ENCODE peak calls at places on chromosomes 12 and 14, in four cellular contexts. T is aorta, O is uterus, W is hepatocyte. C is an unnamed sample.

GRCh38 chr12:114450019-114450418 is 44.1 kb upstream of the TBX5 start:
- DNase-seq in T (no peak), O (no peak), W (no peak), C (no peak)

GRCh38 chr12:43315961-43316360 is 236.0 kb downstream of the ADAMTS20 start:
- DNase-seq in T (no peak), O (no peak), W (no peak), C (no peak)

GRCh38 chr12:2149091-2149490 is 96.3 kb downstream of the CACNA1C start:
- DNase-seq in T (no peak), O (no peak), W (no peak), C (no peak)

GRCh38 chr14:101109347-101109638 is 205.8 kb upstream of the RTL1 start:
- DNase-seq in T (peak; percentile 61), O (no peak), W (no peak), C (no peak)

GRCh38 chr12:129615001-129615400 is 288.8 kb downstream of the TMEM132D start:
- DNase-seq in T (no peak), O (no peak), W (no peak), C (no peak)

GRCh38 chr12:119096429-119097202 is 82.1 kb upstream of the HSPB8 start:
- DNase-seq in T (no peak), O (no peak), W (peak; percentile 58), C (no peak)

GRCh38 chr14:74898694-74899093 is 17.0 kb downstream of the DLST start:
- DNase-seq in T (no peak), O (no peak), W (peak; percentile 55), C (no peak)

GRCh38 chr14:74671789-74672188 is 41.1 kb downstream of the AREL1 start:
- DNase-seq in T (peak; percentile 68), O (no peak), W (no peak), C (no peak)

GRCh38 chr14:50402965-50403364 is 6.3 kb upstream of the CDKL1 start:
- DNase-seq in T (no peak), O (no peak), W (no peak), C (no peak)

GRCh38 chr14:25431211-25432076 is 381.5 kb upstream of the STXBP6 start:
- DNase-seq in T (no peak), O (no peak), W (peak; percentile 59), C (no peak)

GRCh38 chr12:127145929-127146789 is 1120.8 kb upstream of the TMEM132C start:
- DNase-seq in T (peak; percentile 89), O (peak; percentile 60), W (no peak), C (peak; percentile 84)

GRCh38 chr12:113292547-113292946 is 42.4 kb downstream of the SLC8B1 start:
- DNase-seq in T (no peak), O (no peak), W (no peak), C (no peak)

GRCh38 chr12:91327136-91327535 is 144.5 kb upstream of the DCN start:
- DNase-seq in T (no peak), O (no peak), W (no peak), C (no peak)

GRCh38 chr12:4276524-4277204 is 3.1 kb downstream of the CCND2 start:
- DNase-seq in T (peak; percentile 89), O (peak; percentile 93), W (peak; percentile 94), C (peak; percentile 72)
- H3K4me1 ChIP-seq in T (no peaks in the 10 kb centered on the region), O (peaks cover 21% of the 10 kb centered on the region), W (peaks cover 64% of the 10 kb centered on the region), C (peaks cover 75% of the 10 kb centered on the region)

GRCh38 chr12:104460041-104460757 is 3.5 kb downstream of the CHST11 start:
- DNase-seq in T (no peak), O (no peak), W (no peak), C (no peak)

GRCh38 chr12:104456950-104457745 is 400 bp downstream of the CHST11 start:
- DNase-seq in T (peak; percentile 86), O (peak; percentile 85), W (peak; percentile 77), C (peak; percentile 72)

GRCh38 chr12:104459556-104459909 is 2.8 kb downstream of the CHST11 start:
- DNase-seq in T (no peak), O (no peak), W (no peak), C (no peak)

GRCh38 chr12:104457746-104458644 is 1.2 kb downstream of the CHST11 start:
- DNase-seq in T (peak; percentile 80), O (peak; percentile 27), W (peak; percentile 48), C (peak; percentile 31)

GRCh38 chr12:104458645-104459555 is 2.2 kb downstream of the CHST11 start:
- DNase-seq in T (peak; percentile 78), O (peak; percentile 24), W (peak; percentile 14), C (peak; percentile 31)
- H3K4me1 ChIP-seq in T (no peaks in the 10 kb centered on the region), O (no peaks in the 10 kb centered on the region), W (no peaks in the 10 kb centered on the region), C (peaks cover 55% of the 10 kb centered on the region)

GRCh38 chr12:11650697-11651281 is 1.3 kb downstream of the ETV6 start:
- DNase-seq in T (no peak), O (no peak), W (peak; percentile 32), C (no peak)
- H3K4me1 ChIP-seq in T (peaks cover 11% of the 10 kb centered on the region), O (no peaks in the 10 kb centered on the region), W (peaks cover 10% of the 10 kb centered on the region), C (peaks cover 37% of the 10 kb centered on the region)

GRCh38 chr12:116068853-116069252 is 208.6 kb downstream of the MED13L start:
- DNase-seq in T (no peak), O (no peak), W (no peak), C (no peak)

GRCh38 chr12:116068371-116068770 is 209.1 kb downstream of the MED13L start:
- DNase-seq in T (no peak), O (no peak), W (no peak), C (no peak)

GRCh38 chr12:116070420-116070819 is 207.1 kb downstream of the MED13L start:
- DNase-seq in T (no peak), O (no peak), W (no peak), C (no peak)

GRCh38 chr12:116067892-116068291 is 209.6 kb downstream of the MED13L start:
- DNase-seq in T (no peak), O (no peak), W (no peak), C (no peak)

GRCh38 chr12:116069943-116070342 is 207.6 kb downstream of the MED13L start:
- DNase-seq in T (no peak), O (no peak), W (no peak), C (no peak)
- H3K4me1 ChIP-seq in T (peaks cover 2% of the 10 kb centered on the region), O (peaks cover 10% of the 10 kb centered on the region), W (peaks cover 10% of the 10 kb centered on the region), C (peaks cover 2% of the 10 kb centered on the region)

C was measured in heart right ventricle.